ENCODE peak calls at places on chromosomes 13 and 19, in four cellular contexts. One of them, this sample, is unnamed.

GRCh38 chr19:800360-801029 is 3.2 kb downstream of the PTBP1 start:
- DNase-seq in non-pigmented ciliary epithelial cell: no peak
- DNase-seq in kidney tubule cell: peak; percentile 57
- DNase-seq in effector CD4-positive, alpha-beta T cell: no peak
- DNase-seq in this sample: no peak

GRCh38 chr19:17834350-17835181 is 13.2 kb downstream of the JAK3 start:
- DNase-seq in effector CD4-positive, alpha-beta T cell: no peak
- DNase-seq in kidney tubule cell: no peak
- DNase-seq in non-pigmented ciliary epithelial cell: no peak
- DNase-seq in this sample: no peak

GRCh38 chr19:1074512-1075283 is 7.7 kb downstream of the ARHGAP45 start:
- DNase-seq in effector CD4-positive, alpha-beta T cell: peak; percentile 97
- DNase-seq in non-pigmented ciliary epithelial cell: no peak
- DNase-seq in kidney tubule cell: peak; percentile 62
- DNase-seq in this sample: peak; percentile 84

GRCh38 chr19:16200038-16200775 is 2.5 kb downstream of the AP1M1 start:
- DNase-seq in effector CD4-positive, alpha-beta T cell: no peak
- DNase-seq in kidney tubule cell: peak; percentile 10
- DNase-seq in non-pigmented ciliary epithelial cell: no peak
- DNase-seq in this sample: no peak

GRCh38 chr19:19120308-19121156 is 17.7 kb downstream of the TMEM161A start:
- DNase-seq in non-pigmented ciliary epithelial cell: peak; percentile 31
- DNase-seq in effector CD4-positive, alpha-beta T cell: no peak
- DNase-seq in kidney tubule cell: peak; percentile 59
- DNase-seq in this sample: no peak

GRCh38 chr13:93235258-93236015 is 8.8 kb downstream of the GPC6 start:
- DNase-seq in kidney tubule cell: peak; percentile 31
- DNase-seq in effector CD4-positive, alpha-beta T cell: no peak
- DNase-seq in non-pigmented ciliary epithelial cell: no peak
- DNase-seq in this sample: no peak

GRCh38 chr19:46386151-46386550 is 27.2 kb downstream of the CCDC8 start:
- DNase-seq in kidney tubule cell: no peak
- DNase-seq in non-pigmented ciliary epithelial cell: no peak
- DNase-seq in effector CD4-positive, alpha-beta T cell: no peak
- DNase-seq in this sample: no peak

GRCh38 chr13:83881917-83882625 is at the start of gene SLITRK1:
- DNase-seq in kidney tubule cell: peak; percentile 1
- DNase-seq in effector CD4-positive, alpha-beta T cell: no peak
- DNase-seq in non-pigmented ciliary epithelial cell: no peak
- DNase-seq in this sample: no peak

GRCh38 chr13:85651440-85651839 is 147.8 kb downstream of the SLITRK6 start:
- DNase-seq in kidney tubule cell: no peak
- DNase-seq in non-pigmented ciliary epithelial cell: no peak
- DNase-seq in effector CD4-positive, alpha-beta T cell: no peak
- DNase-seq in this sample: no peak

GRCh38 chr19:6866646-6867255 is 20.6 kb upstream of the ADGRE1 start:
- DNase-seq in non-pigmented ciliary epithelial cell: no peak
- DNase-seq in kidney tubule cell: peak; percentile 75
- DNase-seq in effector CD4-positive, alpha-beta T cell: no peak
- DNase-seq in this sample: no peak

This sample was measured in natural killer cell.